ENCODE peak calls at places on chromosomes 16 and 17, in four cellular contexts. O is endothelial cell, H is mesothelial cell of epicardium, A is neural progenitor cell. U is an unnamed sample.
A peak's percentile ranks its signal among the peaks of the same experiment; 100 is the strongest.

GRCh38 chr17:67733371-67733770 is 15.6 kb downstream of the NOL11 start:
- DNase-seq in H (no peak), A (no peak), O (no peak), U (no peak)

GRCh38 chr16:82091225-82091624 is 56.2 kb downstream of the HSD17B2 start:
- DNase-seq in A (no peak), O (no peak), H (no peak), U (no peak)

GRCh38 chr17:83189673-83190385 is 110.4 kb downstream of the METRNL start:
- DNase-seq in O (no peak), H (peak; percentile 34), A (no peak), U (no peak)

GRCh38 chr17:44187131-44187899 is 543 bp downstream of the TMUB2 start:
- DNase-seq in O (no peak), A (no peak), H (no peak), U (no peak)

GRCh38 chr17:3879181-3879580 is 13.7 kb downstream of the CAMKK1 start:
- DNase-seq in A (peak; percentile 89), H (no peak), O (no peak), U (no peak)

GRCh38 chr17:80219013-80219776 is 938 bp downstream of the SGSH start:
- DNase-seq in H (peak; percentile 79), A (no peak), O (peak; percentile 19), U (no peak)

GRCh38 chr17:82883461-82884031 is 43.7 kb upstream of the ZNF750 start:
- DNase-seq in O (no peak), A (no peak), H (no peak), U (no peak)

GRCh38 chr17:238071-238963 is 56.9 kb upstream of the DOC2B start:
- DNase-seq in A (no peak), O (no peak), H (no peak), U (no peak)

GRCh38 chr17:28187931-28188330 is 131.1 kb upstream of the TMEM97 start:
- DNase-seq in O (no peak), A (no peak), H (no peak), U (no peak)

GRCh38 chr16:9518054-9518453 is 426.6 kb downstream of the HAPSTR1 start:
- DNase-seq in A (no peak), O (no peak), H (no peak), U (no peak)

GRCh38 chr16:11949527-11949926 is 7.7 kb upstream of the NPIPB2 start:
- DNase-seq in O (peak; percentile 40), A (peak; percentile 75), H (no peak), U (no peak)

GRCh38 chr17:72901098-72901497 is 191.4 kb downstream of the SLC39A11 start:
- DNase-seq in A (peak; percentile 37), O (peak; percentile 8), H (no peak), U (no peak)

GRCh38 chr16:56311208-56312027 is 113.9 kb downstream of the AMFR start:
- DNase-seq in O (no peak), A (no peak), H (no peak), U (no peak)

GRCh38 chr17:78723001-78723796 is 58.9 kb downstream of the CYTH1 start:
- DNase-seq in H (peak; percentile 70), O (peak; percentile 58), A (peak; percentile 86), U (no peak)

GRCh38 chr16:11152205-11152604 is 103.8 kb downstream of the SOCS1 start:
- DNase-seq in H (no peak), A (no peak), O (no peak), U (no peak)

GRCh38 chr16:69847643-69848042 is 85.5 kb downstream of the WWP2 start:
- DNase-seq in A (no peak), H (no peak), O (no peak), U (no peak)
- TF ChIP-seq CTCF in A (no peak), H (no peak), O (no peak), U (no peak)

DNA sequence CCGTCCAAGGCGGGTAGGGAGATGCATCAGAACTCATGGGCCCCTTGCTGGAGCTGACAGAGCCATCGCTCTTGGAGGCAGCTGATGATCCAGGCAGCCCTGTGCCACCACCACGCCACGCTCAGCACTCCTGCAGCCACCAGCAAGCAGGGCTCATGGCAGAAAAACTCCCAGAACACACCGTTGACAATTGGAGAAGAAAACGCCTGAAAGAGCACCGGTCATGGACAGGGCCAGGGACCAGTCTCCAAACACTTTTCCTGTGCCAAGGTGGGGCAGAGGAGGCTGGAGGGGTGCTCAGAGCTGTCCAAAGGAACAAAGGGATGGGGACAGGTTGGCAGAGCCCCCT is 132.2 kb downstream of the FOXL1 start:
- DNase-seq in O (no peak), H (no peak), A (no peak), U (no peak)
- TF ChIP-seq CTCF in O (no peak), H (no peak), A (no peak), U (no peak)

GRCh38 chr16:24995469-24995868 is 19.7 kb downstream of the ARHGAP17 start:
- DNase-seq in H (no peak), O (no peak), A (no peak), U (no peak)
- TF ChIP-seq CTCF in H (peak; percentile 16), O (no peak), A (no peak), U (peak; percentile 17)

GRCh38 chr16:57600952-57601580 is 27.4 kb upstream of the ADGRG1 start:
- DNase-seq in O (no peak), H (peak; percentile 13), A (no peak), U (no peak)

GRCh38 chr16:57598437-57598836 is 30.0 kb upstream of the ADGRG1 start:
- DNase-seq in H (no peak), A (no peak), O (no peak), U (no peak)

GRCh38 chr16:57601801-57602478 is 26.5 kb upstream of the ADGRG1 start:
- DNase-seq in H (peak; percentile 13), O (no peak), A (no peak), U (no peak)

GRCh38 chr16:57603110-57604024 is 25.1 kb upstream of the ADGRG1 start:
- DNase-seq in A (no peak), H (peak; percentile 16), O (no peak), U (no peak)

DNA sequence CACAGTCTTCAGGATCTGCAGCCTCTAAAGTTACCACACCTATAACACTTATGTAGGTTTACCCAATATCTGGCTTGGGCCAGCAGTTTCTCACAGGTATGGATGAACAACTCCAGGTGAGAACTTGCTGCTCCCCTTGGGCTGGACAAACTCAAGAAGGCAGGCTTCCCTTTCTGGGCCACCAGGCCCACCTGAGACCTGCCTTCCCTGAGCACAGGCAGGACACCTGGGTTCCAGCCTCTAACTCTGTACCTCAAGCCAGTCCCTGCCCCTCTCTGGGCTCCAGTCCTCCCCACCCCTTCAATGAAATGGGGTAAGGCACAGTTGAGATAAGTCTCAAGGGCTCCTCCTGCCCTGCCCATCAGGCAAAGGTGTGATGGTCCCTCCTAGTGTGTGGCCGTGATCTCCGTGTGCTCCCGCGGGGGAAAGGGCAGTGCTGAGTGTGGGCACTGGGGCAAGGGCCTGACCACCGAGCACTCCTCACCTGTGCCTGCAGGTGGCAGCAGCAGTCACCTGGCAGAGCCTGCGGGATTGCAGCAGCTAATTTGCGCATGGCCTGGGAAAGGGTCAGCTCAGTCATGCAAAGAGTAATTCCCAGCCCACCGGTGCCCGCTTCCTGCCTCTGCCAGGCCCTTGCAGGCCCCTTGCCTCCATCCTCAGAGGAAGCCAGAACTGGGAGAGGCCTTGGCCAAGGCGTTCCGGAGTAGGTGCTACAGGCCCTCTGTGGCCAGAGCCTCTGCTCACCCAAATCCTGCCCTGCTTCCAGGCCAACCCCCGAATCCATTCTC is 28.2 kb upstream of the ADGRG1 start:
- DNase-seq in H (peak; percentile 68), A (peak; percentile 85), O (peak; percentile 72), U (peak; percentile 67)
- TF ChIP-seq CTCF in H (peak; percentile 74), A (peak; percentile 82), O (peak; percentile 70), U (peak; percentile 87)

DNA sequence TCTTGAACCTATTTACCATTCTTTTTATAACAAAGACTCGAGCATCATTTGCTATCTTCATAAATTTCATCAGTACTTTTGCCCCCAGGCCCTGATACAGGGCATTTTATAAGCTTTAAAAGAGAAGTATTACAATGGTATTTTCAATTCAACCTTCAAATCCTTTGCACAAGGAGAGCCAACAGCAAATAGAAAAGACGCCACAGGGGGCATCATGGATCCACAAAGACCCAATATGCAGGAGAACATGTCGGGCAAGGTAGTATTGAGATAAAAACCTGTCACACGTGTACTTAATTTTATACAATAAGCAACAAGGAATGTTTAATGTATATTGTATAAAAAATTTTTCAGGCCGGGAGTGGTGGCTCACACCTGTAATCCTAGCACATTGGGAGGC is 10.2 kb downstream of the MAP3K14 start:
- DNase-seq in H (no peak), A (no peak), O (no peak), U (no peak)
- TF ChIP-seq CTCF in H (no peak), A (peak; percentile 30), O (no peak), U (no peak)

GRCh38 chr17:13792314-13792713 is 190.6 kb upstream of the HS3ST3A1 start:
- DNase-seq in O (no peak), H (no peak), A (no peak), U (no peak)
- TF ChIP-seq CTCF in O (no peak), H (no peak), A (no peak), U (no peak)

U was measured in progenitor cell of endocrine pancreas.